ENCODE peak calls at places on chromosome 4, in six cellular contexts. One of them, this sample, is unnamed.

GRCh38 chr4:26871611-26872010 is 11.0 kb downstream of the STIM2 start:
- DNase-seq in EL: peak
- DNase-seq in stimulated activated CD4-positive, alpha-beta T cell treated with anti-CD3 and anti-CD28 coated beads, TNF-alpha, amount 100 ng/mL, for 24 hours: no peak
- DNase-seq in GM03348: peak
- DNase-seq in glutamatergic neuron: no peak
- DNase-seq in amniotic epithelial cell: peak
- DNase-seq in this sample: no peak

GRCh38 chr4:79651516-79651915 is 243.5 kb upstream of the GK2 start:
- DNase-seq in EL: no peak
- DNase-seq in stimulated activated CD4-positive, alpha-beta T cell treated with anti-CD3 and anti-CD28 coated beads, TNF-alpha, amount 100 ng/mL, for 24 hours: no peak
- DNase-seq in GM03348: no peak
- DNase-seq in glutamatergic neuron: no peak
- DNase-seq in amniotic epithelial cell: peak
- DNase-seq in this sample: no peak

GRCh38 chr4:8939887-8940742 is 68.5 kb upstream of the HMX1 start:
- DNase-seq in EL: no peak
- DNase-seq in stimulated activated CD4-positive, alpha-beta T cell treated with anti-CD3 and anti-CD28 coated beads, TNF-alpha, amount 100 ng/mL, for 24 hours: no peak
- DNase-seq in GM03348: peak
- DNase-seq in glutamatergic neuron: no peak
- DNase-seq in amniotic epithelial cell: no peak
- DNase-seq in this sample: no peak

GRCh38 chr4:101171747-101172146 is 175.6 kb downstream of the PPP3CA start:
- DNase-seq in EL: peak
- DNase-seq in stimulated activated CD4-positive, alpha-beta T cell treated with anti-CD3 and anti-CD28 coated beads, TNF-alpha, amount 100 ng/mL, for 24 hours: no peak
- DNase-seq in GM03348: no peak
- DNase-seq in glutamatergic neuron: no peak
- DNase-seq in amniotic epithelial cell: no peak
- DNase-seq in this sample: no peak

GRCh38 chr4:159705334-159705733 is 602.5 kb downstream of the RAPGEF2 start:
- DNase-seq in EL: no peak
- DNase-seq in stimulated activated CD4-positive, alpha-beta T cell treated with anti-CD3 and anti-CD28 coated beads, TNF-alpha, amount 100 ng/mL, for 24 hours: no peak
- DNase-seq in GM03348: no peak
- DNase-seq in glutamatergic neuron: no peak
- DNase-seq in amniotic epithelial cell: no peak
- DNase-seq in this sample: no peak

GRCh38 chr4:24980064-24980690 is 50.6 kb downstream of the LGI2 start:
- DNase-seq in EL: peak
- DNase-seq in stimulated activated CD4-positive, alpha-beta T cell treated with anti-CD3 and anti-CD28 coated beads, TNF-alpha, amount 100 ng/mL, for 24 hours: peak
- DNase-seq in GM03348: peak
- DNase-seq in glutamatergic neuron: peak
- DNase-seq in amniotic epithelial cell: peak
- DNase-seq in this sample: peak

GRCh38 chr4:7027284-7027683 is 15.9 kb upstream of the TADA2B start:
- DNase-seq in EL: no peak
- DNase-seq in stimulated activated CD4-positive, alpha-beta T cell treated with anti-CD3 and anti-CD28 coated beads, TNF-alpha, amount 100 ng/mL, for 24 hours: no peak
- DNase-seq in GM03348: no peak
- DNase-seq in glutamatergic neuron: no peak
- DNase-seq in amniotic epithelial cell: no peak
- DNase-seq in this sample: no peak

GRCh38 chr4:75555294-75556164 is at the start of gene ODAPH:
- DNase-seq in EL: peak
- DNase-seq in stimulated activated CD4-positive, alpha-beta T cell treated with anti-CD3 and anti-CD28 coated beads, TNF-alpha, amount 100 ng/mL, for 24 hours: peak
- DNase-seq in GM03348: no peak
- DNase-seq in glutamatergic neuron: no peak
- DNase-seq in amniotic epithelial cell: peak
- DNase-seq in this sample: peak

GRCh38 chr4:27003602-27004238 is 143.1 kb downstream of the STIM2 start:
- DNase-seq in EL: peak
- DNase-seq in stimulated activated CD4-positive, alpha-beta T cell treated with anti-CD3 and anti-CD28 coated beads, TNF-alpha, amount 100 ng/mL, for 24 hours: peak
- DNase-seq in GM03348: no peak
- DNase-seq in glutamatergic neuron: no peak
- DNase-seq in amniotic epithelial cell: peak
- DNase-seq in this sample: no peak